ENCODE peak calls at places on chromosomes 4 and X, in four cellular contexts. W is HepG2, C is K562, F is GM12878. M is an unnamed sample. For H3K4me1, the result is how much of the 10 kb centered on the place peaks cover.

GRCh38 chrX:40867352-40867751 is 132.0 kb upstream of the MED14 start:
- DNase-seq in W (peak), C (no peak), F (no peak), M (no peak)

GRCh38 chr4:42638993-42639392 is 17.9 kb downstream of the ATP8A1 start:
- DNase-seq in W (no peak), C (no peak), F (peak), M (no peak)

GRCh38 chrX:135384161-135384836 is 37.4 kb upstream of the SMIM10L2A start:
- DNase-seq in W (no peak), C (no peak), F (no peak), M (no peak)

GRCh38 chrX:50456712-50457484 is 13.7 kb downstream of the DGKK start:
- DNase-seq in W (no peak), C (no peak), F (no peak), M (no peak)

GRCh38 chrX:47644557-47645091 is 5.7 kb downstream of the ELK1 start:
- DNase-seq in W (no peak), C (no peak), F (no peak), M (no peak)

GRCh38 chr4:169791527-169792156 is 33.9 kb upstream of the HPF1 start:
- DNase-seq in W (peak), C (peak), F (no peak), M (peak)

GRCh38 chr4:181964731-181965130 is 278.5 kb upstream of the TENM3 start:
- DNase-seq in W (no peak), C (no peak), F (no peak), M (no peak)

GRCh38 chrX:10102046-10102704 is 54.6 kb upstream of the CLCN4 start:
- DNase-seq in W (no peak), C (no peak), F (no peak), M (no peak)

DNA sequence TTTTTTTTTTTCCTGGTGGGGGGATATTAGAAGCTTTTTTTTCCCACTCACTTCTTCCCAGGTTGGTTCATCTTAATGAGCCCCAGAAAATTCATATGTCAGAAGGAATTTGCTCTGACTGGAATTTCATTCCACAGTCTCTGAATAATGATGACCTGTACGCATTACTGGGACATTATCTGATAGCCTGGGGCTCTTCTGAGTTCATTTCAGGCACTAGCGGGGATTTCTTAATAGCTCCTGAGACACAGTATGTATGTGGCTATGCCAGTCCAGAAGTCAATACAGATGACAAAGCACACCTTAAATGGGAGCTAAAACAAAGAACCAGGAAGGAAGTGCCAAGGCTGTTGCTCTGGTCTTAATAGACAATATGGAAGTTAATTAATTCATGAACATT is 295.2 kb upstream of the IGFBP7 start:
- DNase-seq in W (no peak), C (no peak), F (no peak), M (no peak)
- TF ChIP-seq CBX5 in W (no peak), C (no peak), F (no peak), M (no peak)

GRCh38 chr4:73448448-73449203 is 12.6 kb downstream of the AFP start:
- DNase-seq in W (no peak), C (no peak), F (no peak), M (no peak)
- H3K4me1 ChIP-seq in W (half or more), C (under half), F (under half), M (under half)

GRCh38 chr4:3441501-3442459 is at the start of gene HGFAC:
- DNase-seq in W (peak), C (no peak), F (no peak), M (no peak)
- TF ChIP-seq CBX5 in W (no peak), C (no peak), F (no peak), M (no peak)

GRCh38 chr4:116512552-116512951 is 572.8 kb downstream of the TRAM1L1 start:
- DNase-seq in W (no peak), C (no peak), F (no peak), M (no peak)
- H3K4me1 ChIP-seq in W (under half), C (under half), F (under half), M (under half)

GRCh38 chr4:173494013-173494970 is 35.7 kb downstream of the HAND2 start:
- DNase-seq in W (peak), C (peak), F (peak), M (peak)
- TF ChIP-seq CBX5 in W (no peak), C (no peak), F (no peak), M (no peak)

DNA sequence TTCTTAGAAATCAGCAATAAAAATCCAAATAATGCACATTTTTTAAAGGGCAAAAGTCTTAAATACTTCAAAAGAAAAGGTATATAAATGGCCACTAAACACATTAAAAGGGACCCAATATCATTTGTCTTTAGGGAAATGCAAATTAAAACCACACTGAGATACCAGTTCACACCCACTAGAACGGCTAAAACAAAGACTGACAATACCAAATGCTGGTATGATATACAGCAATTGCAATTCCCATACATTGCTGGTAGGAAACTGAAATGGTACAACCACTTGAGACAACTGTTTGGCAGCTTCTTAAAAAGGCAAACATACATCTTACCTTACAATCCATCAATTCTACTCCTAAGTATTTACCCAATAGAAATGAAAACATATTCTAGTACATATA is 33.7 kb downstream of the CAMK2D start:
- DNase-seq in W (no peak), C (no peak), F (no peak), M (no peak)
- H3K4me1 ChIP-seq in W (under half), C (under half), F (under half), M (under half)

M was measured in H1.